ENCODE peak calls at places on chromosomes 16 and 17, in six cellular contexts. C, R, L, Q, X and N are unnamed samples.

GRCh38 chr16:89071686-89072182 is 21.9 kb upstream of the ACSF3 start:
- DNase-seq in X (no peak), L (no peak), C (no peak), Q (no peak), R (no peak), N (no peak)

GRCh38 chr16:57131351-57131970 is 39.1 kb downstream of the CPNE2 start:
- DNase-seq in C (no peak), L (no peak), X (no peak), Q (no peak), R (no peak), N (no peak)

GRCh38 chr16:77896357-77896972 is 108.1 kb downstream of the VAT1L start:
- DNase-seq in C (no peak), R (peak), Q (no peak), L (no peak), X (peak), N (no peak)

GRCh38 chr17:7177210-7177953 is 1.8 kb downstream of the ASGR1 start:
- DNase-seq in Q (peak), X (peak), C (peak), L (peak), R (peak), N (peak)

GRCh38 chr17:48586355-48586924 is 3.6 kb downstream of the HOXB3 start:
- DNase-seq in X (no peak), C (no peak), L (no peak), R (no peak), Q (no peak), N (peak)

GRCh38 chr16:57536306-57537193 is at the start of gene CCDC102A:
- DNase-seq in Q (no peak), R (peak), X (no peak), L (peak), C (peak), N (no peak)

GRCh38 chr16:57284206-57284951 is at the start of gene PLLP:
- DNase-seq in Q (no peak), C (peak), L (peak), R (peak), X (peak), N (peak)

GRCh38 chr16:11129378-11129781 is 126.6 kb downstream of the SOCS1 start:
- DNase-seq in L (no peak), Q (no peak), X (peak), R (no peak), C (no peak), N (no peak)

GRCh38 chr17:11389583-11389982 is 148.6 kb downstream of the SHISA6 start:
- DNase-seq in R (no peak), Q (no peak), X (no peak), C (no peak), L (no peak), N (no peak)

GRCh38 chr16:66525396-66526180 is 24.3 kb downstream of the TK2 start:
- DNase-seq in R (no peak), C (no peak), L (no peak), Q (no peak), X (peak), N (no peak)

GRCh38 chr16:68037820-68038597 is 14.9 kb downstream of the DUS2 start:
- DNase-seq in X (no peak), Q (no peak), C (no peak), L (no peak), R (no peak), N (no peak)

GRCh38 chr16:19137201-19137601 is 23.4 kb downstream of the ITPRIPL2 start:
- DNase-seq in L (no peak), X (peak), C (no peak), Q (no peak), R (no peak), N (no peak)

GRCh38 chr17:40613755-40614154 is 33.9 kb downstream of the SMARCE1 start:
- DNase-seq in L (no peak), C (no peak), Q (no peak), R (no peak), X (no peak), N (no peak)

GRCh38 chr17:48970865-48971687 is 2.7 kb upstream of the GIP start:
- DNase-seq in R (peak), L (no peak), Q (no peak), C (no peak), X (no peak), N (no peak)

GRCh38 chr17:6314311-6314710 is 120.6 kb downstream of the AIPL1 start:
- DNase-seq in Q (no peak), X (no peak), C (no peak), R (no peak), L (no peak), N (no peak)

GRCh38 chr17:80151333-80151732 is 4.4 kb upstream of the EIF4A3 start:
- DNase-seq in X (peak), Q (no peak), C (no peak), L (no peak), R (no peak), N (peak)

GRCh38 chr16:24819462-24820040 is 26.2 kb upstream of the SLC5A11 start:
- DNase-seq in C (no peak), R (no peak), Q (no peak), L (no peak), X (no peak), N (peak)

GRCh38 chr17:8838551-8839095 is 28.9 kb downstream of the PIK3R6 start:
- DNase-seq in L (no peak), R (no peak), X (no peak), Q (no peak), C (peak), N (no peak)

GRCh38 chr16:20865420-20866126 is 34.6 kb downstream of the DCUN1D3 start:
- DNase-seq in L (no peak), X (peak), Q (no peak), R (no peak), C (no peak), N (peak)

GRCh38 chr17:83057397-83057761 is 22.0 kb upstream of the METRNL start:
- DNase-seq in L (peak), Q (no peak), R (no peak), X (no peak), C (no peak), N (no peak)

DNA sequence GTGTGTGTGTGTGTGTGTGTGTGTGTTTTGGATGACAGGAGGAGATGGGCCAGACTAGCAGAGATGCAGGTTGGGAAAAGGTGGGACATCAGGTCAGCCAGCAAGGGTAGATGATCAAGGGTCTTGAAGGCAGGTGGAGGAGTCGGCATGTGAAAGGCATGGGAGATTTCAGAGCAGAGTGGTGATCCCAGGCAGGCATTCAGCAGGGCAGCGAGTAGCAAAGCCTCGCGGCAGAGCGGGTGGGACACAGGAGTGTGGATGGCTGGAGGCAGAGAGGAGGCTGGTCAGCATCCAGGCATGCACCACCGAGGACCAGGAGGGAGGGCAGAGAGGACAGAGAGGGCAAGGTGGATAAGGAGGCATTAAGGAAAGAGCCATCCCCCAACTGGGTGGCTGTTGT is 75.0 kb upstream of the RPL38 start:
- DNase-seq in Q (no peak), C (no peak), X (no peak), L (peak), R (no peak), N (no peak)
- H2BK15ac ChIP-seq in Q (no peak), C (peak), X (no peak), L (no peak), R (no peak), N (no peak)

DNA sequence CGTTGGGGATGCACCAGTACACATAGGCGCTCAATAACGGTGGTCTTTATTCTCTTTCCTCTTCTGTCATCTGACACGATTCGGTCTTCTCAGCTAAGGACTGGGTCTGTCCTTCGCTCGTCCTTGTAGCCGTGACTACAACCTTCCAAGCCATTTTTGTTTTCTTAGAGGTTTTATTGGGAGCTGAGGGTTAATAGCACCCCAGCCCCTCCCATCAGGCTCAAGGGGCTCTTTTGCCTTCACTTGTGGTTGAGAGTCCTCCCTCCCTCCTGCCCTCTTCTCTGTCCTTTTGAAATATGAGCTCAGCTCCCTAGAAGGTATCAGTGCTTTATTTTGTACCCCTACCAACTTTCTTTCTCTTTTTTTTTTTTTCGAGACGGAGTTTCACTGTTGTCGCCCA is 24.7 kb downstream of the SOCS3 start:
- DNase-seq in L (no peak), C (no peak), R (no peak), X (no peak), Q (no peak), N (no peak)
- H2BK15ac ChIP-seq in L (no peak), C (peak), R (no peak), X (no peak), Q (no peak), N (peak)

GRCh38 chr16:16956376-16956775 is 514.4 kb downstream of the XYLT1 start:
- DNase-seq in L (no peak), R (no peak), C (no peak), X (no peak), Q (no peak), N (no peak)
- H2BK15ac ChIP-seq in L (no peak), R (no peak), C (no peak), X (no peak), Q (no peak), N (no peak)

DNA sequence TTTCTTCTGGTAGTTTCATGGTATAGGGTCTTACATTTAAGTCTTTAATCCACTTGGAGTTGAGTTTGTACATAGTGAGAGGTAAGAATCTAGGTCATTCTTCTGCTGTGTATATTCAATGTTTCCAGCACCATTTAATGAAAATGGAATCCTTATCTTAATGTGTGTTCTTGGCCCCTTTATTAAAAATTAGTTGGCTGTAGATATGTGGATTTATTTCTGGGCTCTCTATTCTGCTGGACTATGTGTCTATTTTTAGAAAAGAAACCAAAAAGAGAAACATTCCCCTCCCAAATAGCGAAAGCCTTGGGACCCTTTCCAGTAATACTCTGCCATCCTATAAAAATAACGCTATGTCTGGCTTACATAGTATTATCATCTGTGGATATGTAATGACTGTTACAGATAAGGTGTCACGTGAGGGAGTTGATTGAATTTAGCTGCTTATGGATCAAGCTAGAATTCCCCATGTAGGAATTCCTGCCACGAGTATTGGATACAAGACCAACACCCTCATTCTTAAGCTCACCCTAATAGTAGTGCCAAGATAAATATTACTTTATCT is 279.3 kb upstream of the KIF2B start:
- DNase-seq in C (no peak), L (no peak), Q (no peak), R (no peak), X (no peak), N (no peak)
- H2BK15ac ChIP-seq in C (no peak), L (no peak), Q (no peak), R (no peak), X (no peak), N (no peak)

GRCh38 chr16:35911899-35912298 is 2452.5 kb downstream of the TP53TG3F start:
- DNase-seq in R (no peak), C (no peak), L (no peak), Q (no peak), X (no peak), N (no peak)
- H2BK15ac ChIP-seq in R (no peak), C (no peak), L (no peak), Q (no peak), X (no peak), N (no peak)

GRCh38 chr17:79125503-79125902 is 50.9 kb downstream of the ENGASE start:
- DNase-seq in Q (no peak), C (no peak), X (no peak), R (no peak), L (no peak), N (no peak)

GRCh38 chr17:79123988-79124387 is 49.4 kb downstream of the ENGASE start:
- DNase-seq in X (no peak), C (no peak), Q (no peak), R (no peak), L (no peak), N (no peak)

GRCh38 chr17:79126139-79126538 is 51.5 kb downstream of the ENGASE start:
- DNase-seq in C (peak), Q (no peak), L (peak), R (peak), X (no peak), N (no peak)

GRCh38 chr17:79127534-79128135 is 53.0 kb downstream of the ENGASE start:
- DNase-seq in Q (no peak), X (no peak), C (no peak), L (no peak), R (no peak), N (no peak)

DNA sequence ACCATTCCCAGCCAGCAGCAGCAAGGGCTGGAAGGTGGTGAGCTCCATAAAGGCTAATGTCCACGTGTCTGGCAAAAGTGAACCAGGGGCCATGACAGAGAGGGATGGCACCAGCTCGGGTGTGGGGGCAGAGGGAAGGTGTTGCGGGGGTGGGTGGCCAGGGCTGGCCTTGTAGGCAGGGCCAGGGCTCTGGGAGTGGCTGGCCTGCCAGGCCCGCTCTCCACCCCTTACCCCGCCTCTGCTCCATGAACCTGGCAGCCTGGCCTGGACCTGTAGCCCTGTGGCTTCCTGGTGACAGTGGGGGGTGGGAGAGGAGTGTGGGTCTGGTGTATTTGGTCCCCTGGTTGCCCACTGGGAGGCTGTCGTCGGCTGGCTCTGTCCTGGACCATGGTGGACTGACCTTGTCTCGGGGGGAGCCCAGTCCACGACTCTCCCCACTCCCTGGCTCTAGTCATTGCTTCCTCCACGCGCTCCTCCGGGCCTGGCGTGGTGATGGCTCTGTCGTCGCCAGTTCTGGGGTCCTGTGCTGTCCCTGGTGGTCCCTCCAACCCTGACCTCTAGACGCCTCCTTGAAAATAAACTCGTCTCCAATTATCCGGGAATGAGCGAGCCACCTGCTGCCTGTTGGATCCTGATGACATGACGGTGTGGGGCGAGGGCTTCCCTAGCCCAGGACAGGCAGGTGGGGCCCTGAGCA is 50.0 kb downstream of the ENGASE start:
- DNase-seq in C (no peak), X (no peak), Q (no peak), R (no peak), L (no peak), N (no peak)
- H2BK15ac ChIP-seq in C (no peak), X (no peak), Q (peak), R (no peak), L (no peak), N (no peak)

DNA sequence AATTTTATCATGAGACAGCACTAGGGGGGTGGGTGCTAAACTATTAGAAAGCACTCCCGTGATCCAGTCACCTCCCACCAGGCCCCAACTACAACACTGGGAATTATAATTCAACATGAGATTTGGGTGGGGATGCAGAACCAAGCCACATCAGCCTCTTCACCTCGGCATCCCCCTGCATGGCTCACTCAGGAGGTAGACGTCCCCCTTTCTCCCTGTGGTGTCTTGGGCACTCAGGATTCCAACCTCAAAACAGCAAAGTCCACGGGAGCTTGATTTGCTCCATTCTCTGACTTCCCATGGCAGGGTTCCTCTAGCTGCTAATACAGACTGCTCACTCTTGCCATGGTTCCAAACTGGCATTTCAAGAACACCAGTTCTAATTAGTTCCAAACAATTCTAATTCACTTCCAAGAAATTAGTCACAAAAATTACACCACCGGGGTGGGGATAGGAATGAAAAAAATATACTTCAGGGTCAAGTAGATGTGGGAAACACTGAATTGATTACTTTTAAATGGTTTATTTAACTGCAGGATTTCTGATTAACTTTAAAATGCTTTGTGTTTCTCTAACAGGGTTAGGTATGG is 203.7 kb upstream of the HSBP1 start:
- DNase-seq in C (peak), L (peak), R (no peak), X (no peak), Q (no peak), N (no peak)
- H2BK15ac ChIP-seq in C (no peak), L (no peak), R (no peak), X (no peak), Q (no peak), N (no peak)

DNA sequence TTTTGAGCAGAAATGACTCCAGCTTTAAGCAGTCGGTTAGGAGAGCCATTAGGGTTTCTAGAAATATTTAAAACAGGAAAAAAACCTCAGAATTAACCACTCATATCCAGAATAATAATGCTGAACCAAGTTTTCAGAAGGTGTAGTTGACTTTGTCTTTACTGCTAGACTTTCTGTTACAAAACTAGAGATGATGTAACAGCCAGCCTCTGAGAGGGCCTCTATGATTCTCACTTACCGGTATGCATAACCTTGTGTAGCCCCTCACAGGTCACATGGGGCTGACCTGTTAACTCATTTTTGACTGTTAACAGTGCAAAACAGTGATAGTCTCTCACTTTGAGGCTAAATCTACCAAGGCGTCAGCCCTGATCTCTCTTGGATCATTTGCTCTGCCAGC is 74.3 kb downstream of the TEX14 start:
- DNase-seq in R (peak), X (no peak), Q (no peak), L (no peak), C (no peak), N (no peak)
- H2BK15ac ChIP-seq in R (no peak), X (no peak), Q (no peak), L (no peak), C (no peak), N (no peak)

DNA sequence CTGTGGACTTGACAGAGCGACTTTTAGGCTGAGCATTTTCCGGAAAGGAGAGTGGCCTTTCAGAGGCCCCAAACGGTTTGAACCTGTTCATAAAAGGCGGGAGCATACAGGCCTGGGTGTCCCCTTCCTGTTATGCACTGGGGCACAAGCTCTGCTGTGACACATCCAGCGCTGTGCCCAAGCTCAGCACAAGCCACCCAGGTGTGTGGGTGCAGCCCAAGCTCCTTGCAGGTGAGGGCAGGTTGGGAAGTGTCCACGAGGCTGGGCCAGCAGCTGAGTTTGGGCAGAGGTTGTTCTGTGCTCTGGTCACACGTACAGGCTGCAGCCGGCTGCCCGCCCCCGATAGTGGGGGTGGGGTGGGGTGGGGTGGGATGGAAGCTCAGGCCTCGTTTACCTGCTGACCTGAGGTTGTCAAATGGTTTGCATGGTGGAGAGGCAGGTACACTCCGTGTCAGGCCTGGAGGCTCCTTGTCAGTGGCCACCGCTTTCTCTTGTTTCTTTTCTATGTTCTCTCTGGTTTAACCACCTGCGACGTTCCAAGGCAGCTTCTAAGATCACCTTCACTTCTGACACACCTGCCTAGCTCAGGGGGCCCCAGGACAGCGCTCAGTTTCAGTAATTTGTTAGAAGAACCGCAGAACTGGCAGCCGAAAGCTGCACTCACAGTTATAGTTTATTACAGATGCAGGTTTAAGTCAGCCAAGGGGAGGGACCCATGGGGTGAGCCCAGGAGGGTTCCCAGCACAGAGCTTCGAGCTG is 194.7 kb upstream of the CIBAR2 start:
- DNase-seq in R (no peak), X (no peak), Q (no peak), L (no peak), C (no peak), N (no peak)
- H2BK15ac ChIP-seq in R (no peak), X (peak), Q (no peak), L (no peak), C (peak), N (no peak)